ENCODE peak calls at places on chromosomes 2 and 18, in six cellular contexts. One of them, this sample, is unnamed. For H3K4me1, the result is how much of the 10 kb centered on the place peaks cover.

GRCh38 chr2:40101076-40101688 is 322.1 kb upstream of the THUMPD2 start:
- DNase-seq in CD8-positive, alpha-beta memory T cell: no peak
- DNase-seq in tibial artery: no peak
- DNase-seq in adrenal gland: no peak
- DNase-seq in IMR-90: peak
- DNase-seq in right cardiac atrium: no peak
- DNase-seq in this sample: no peak

GRCh38 chr2:190533175-190533967 is 1.2 kb downstream of the NEMP2 start:
- DNase-seq in adrenal gland: no peak
- DNase-seq in right cardiac atrium: no peak
- DNase-seq in tibial artery: no peak
- DNase-seq in IMR-90: no peak
- DNase-seq in CD8-positive, alpha-beta memory T cell: no peak
- DNase-seq in this sample: no peak

GRCh38 chr2:58063641-58064040 is 17.0 kb downstream of the VRK2 start:
- DNase-seq in IMR-90: peak
- DNase-seq in tibial artery: no peak
- DNase-seq in adrenal gland: no peak
- DNase-seq in CD8-positive, alpha-beta memory T cell: no peak
- DNase-seq in right cardiac atrium: no peak
- DNase-seq in this sample: no peak

GRCh38 chr2:241040081-241040803 is 41.8 kb downstream of the SNED1 start:
- DNase-seq in CD8-positive, alpha-beta memory T cell: no peak
- DNase-seq in adrenal gland: no peak
- DNase-seq in tibial artery: no peak
- DNase-seq in IMR-90: no peak
- DNase-seq in right cardiac atrium: peak
- DNase-seq in this sample: peak

GRCh38 chr2:138722316-138722715 is 57.9 kb downstream of the NXPH2 start:
- DNase-seq in tibial artery: no peak
- DNase-seq in right cardiac atrium: peak
- DNase-seq in IMR-90: no peak
- DNase-seq in adrenal gland: no peak
- DNase-seq in CD8-positive, alpha-beta memory T cell: no peak
- DNase-seq in this sample: no peak

GRCh38 chr2:175662335-175662734 is 339.7 kb downstream of the LNPK start:
- DNase-seq in tibial artery: no peak
- DNase-seq in CD8-positive, alpha-beta memory T cell: no peak
- DNase-seq in IMR-90: no peak
- DNase-seq in right cardiac atrium: no peak
- DNase-seq in adrenal gland: no peak
- DNase-seq in this sample: no peak

GRCh38 chr2:210442869-210443268 is 33.7 kb downstream of the LANCL1 start:
- DNase-seq in IMR-90: no peak
- DNase-seq in tibial artery: no peak
- DNase-seq in adrenal gland: no peak
- DNase-seq in right cardiac atrium: no peak
- DNase-seq in CD8-positive, alpha-beta memory T cell: no peak
- DNase-seq in this sample: no peak

GRCh38 chr2:179550849-179551248 is 286.2 kb upstream of the SESTD1 start:
- DNase-seq in IMR-90: no peak
- DNase-seq in right cardiac atrium: no peak
- DNase-seq in CD8-positive, alpha-beta memory T cell: no peak
- DNase-seq in adrenal gland: no peak
- DNase-seq in tibial artery: no peak
- DNase-seq in this sample: no peak

GRCh38 chr18:22254088-22254487 is 84.7 kb downstream of the GATA6 start:
- DNase-seq in adrenal gland: no peak
- DNase-seq in CD8-positive, alpha-beta memory T cell: no peak
- DNase-seq in right cardiac atrium: no peak
- DNase-seq in IMR-90: no peak
- DNase-seq in tibial artery: no peak
- DNase-seq in this sample: no peak

GRCh38 chr2:240338274-240338673 is 97.2 kb upstream of the GPC1 start:
- DNase-seq in IMR-90: no peak
- DNase-seq in CD8-positive, alpha-beta memory T cell: no peak
- DNase-seq in adrenal gland: peak
- DNase-seq in right cardiac atrium: no peak
- DNase-seq in tibial artery: peak
- DNase-seq in this sample: no peak

GRCh38 chr2:76385943-76386342 is 675.2 kb upstream of the GCFC2 start:
- DNase-seq in adrenal gland: no peak
- DNase-seq in tibial artery: no peak
- DNase-seq in CD8-positive, alpha-beta memory T cell: no peak
- DNase-seq in right cardiac atrium: no peak
- DNase-seq in IMR-90: no peak
- DNase-seq in this sample: no peak

GRCh38 chr18:39558658-39559057 is 1993.1 kb upstream of the CELF4 start:
- DNase-seq in right cardiac atrium: no peak
- DNase-seq in CD8-positive, alpha-beta memory T cell: no peak
- DNase-seq in adrenal gland: no peak
- DNase-seq in tibial artery: no peak
- DNase-seq in IMR-90: peak
- DNase-seq in this sample: no peak

GRCh38 chr2:62706721-62707516 is 1.4 kb downstream of the EHBP1 start:
- DNase-seq in CD8-positive, alpha-beta memory T cell: no peak
- DNase-seq in tibial artery: no peak
- DNase-seq in adrenal gland: no peak
- DNase-seq in right cardiac atrium: no peak
- DNase-seq in IMR-90: no peak
- DNase-seq in this sample: no peak

GRCh38 chr18:6757966-6758365 is 28.4 kb downstream of the ARHGAP28 start:
- DNase-seq in CD8-positive, alpha-beta memory T cell: no peak
- DNase-seq in IMR-90: peak
- DNase-seq in adrenal gland: no peak
- DNase-seq in tibial artery: no peak
- DNase-seq in right cardiac atrium: no peak
- DNase-seq in this sample: no peak

GRCh38 chr2:3483227-3483985 is 35.9 kb downstream of the ADI1 start:
- DNase-seq in tibial artery: no peak
- DNase-seq in CD8-positive, alpha-beta memory T cell: no peak
- DNase-seq in IMR-90: peak
- DNase-seq in right cardiac atrium: peak
- DNase-seq in adrenal gland: peak
- DNase-seq in this sample: no peak

GRCh38 chr18:76564117-76564516 is 69.1 kb upstream of the ZNF516 start:
- DNase-seq in IMR-90: peak
- DNase-seq in adrenal gland: no peak
- DNase-seq in right cardiac atrium: no peak
- DNase-seq in CD8-positive, alpha-beta memory T cell: no peak
- DNase-seq in tibial artery: no peak
- DNase-seq in this sample: no peak

GRCh38 chr2:53819627-53820026 is 32.8 kb downstream of the ERLEC1 start:
- DNase-seq in adrenal gland: no peak
- DNase-seq in IMR-90: no peak
- DNase-seq in right cardiac atrium: no peak
- DNase-seq in tibial artery: no peak
- DNase-seq in CD8-positive, alpha-beta memory T cell: no peak
- DNase-seq in this sample: no peak

GRCh38 chr2:106719222-106719621 is 166.7 kb downstream of the ST6GAL2 start:
- DNase-seq in adrenal gland: no peak
- DNase-seq in CD8-positive, alpha-beta memory T cell: no peak
- DNase-seq in right cardiac atrium: no peak
- DNase-seq in tibial artery: no peak
- DNase-seq in IMR-90: no peak
- DNase-seq in this sample: no peak

GRCh38 chr2:69616755-69617154 is 26.8 kb downstream of the AAK1 start:
- DNase-seq in right cardiac atrium: no peak
- DNase-seq in tibial artery: no peak
- DNase-seq in adrenal gland: no peak
- DNase-seq in CD8-positive, alpha-beta memory T cell: peak
- DNase-seq in IMR-90: no peak
- DNase-seq in this sample: no peak

GRCh38 chr18:76943542-76944339 is 121.4 kb downstream of the ZNF236 start:
- DNase-seq in tibial artery: no peak
- DNase-seq in IMR-90: peak
- DNase-seq in adrenal gland: no peak
- DNase-seq in CD8-positive, alpha-beta memory T cell: no peak
- DNase-seq in right cardiac atrium: peak
- DNase-seq in this sample: no peak

GRCh38 chr2:14706201-14706600 is 73.7 kb downstream of the LRATD1 start:
- DNase-seq in CD8-positive, alpha-beta memory T cell: no peak
- DNase-seq in tibial artery: no peak
- DNase-seq in IMR-90: no peak
- DNase-seq in right cardiac atrium: no peak
- DNase-seq in adrenal gland: no peak
- DNase-seq in this sample: no peak

GRCh38 chr2:18829331-18829902 is 240.0 kb upstream of the NT5C1B start:
- DNase-seq in adrenal gland: no peak
- DNase-seq in CD8-positive, alpha-beta memory T cell: no peak
- DNase-seq in right cardiac atrium: no peak
- DNase-seq in IMR-90: peak
- DNase-seq in tibial artery: no peak
- DNase-seq in this sample: no peak

GRCh38 chr2:25301453-25302352 is 40.0 kb downstream of the DNMT3A start:
- DNase-seq in right cardiac atrium: peak
- DNase-seq in adrenal gland: no peak
- DNase-seq in CD8-positive, alpha-beta memory T cell: peak
- DNase-seq in tibial artery: no peak
- DNase-seq in IMR-90: peak
- DNase-seq in this sample: no peak

GRCh38 chr2:168596881-168597280 is 140.8 kb downstream of the CERS6 start:
- DNase-seq in right cardiac atrium: no peak
- DNase-seq in adrenal gland: no peak
- DNase-seq in IMR-90: peak
- DNase-seq in CD8-positive, alpha-beta memory T cell: no peak
- DNase-seq in tibial artery: no peak
- DNase-seq in this sample: no peak

GRCh38 chr2:30472326-30472725 is 25.3 kb downstream of the LCLAT1 start:
- DNase-seq in IMR-90: no peak
- DNase-seq in adrenal gland: no peak
- DNase-seq in CD8-positive, alpha-beta memory T cell: no peak
- DNase-seq in tibial artery: no peak
- DNase-seq in right cardiac atrium: no peak
- DNase-seq in this sample: no peak

GRCh38 chr2:217900010-217900779 is 102.6 kb downstream of the TNS1 start:
- DNase-seq in adrenal gland: no peak
- DNase-seq in CD8-positive, alpha-beta memory T cell: no peak
- DNase-seq in IMR-90: no peak
- DNase-seq in right cardiac atrium: no peak
- DNase-seq in tibial artery: no peak
- DNase-seq in this sample: no peak

GRCh38 chr2:12318427-12319057 is 398.2 kb upstream of the TRIB2 start:
- DNase-seq in IMR-90: peak
- DNase-seq in tibial artery: no peak
- DNase-seq in CD8-positive, alpha-beta memory T cell: no peak
- DNase-seq in right cardiac atrium: no peak
- DNase-seq in adrenal gland: no peak
- DNase-seq in this sample: no peak

GRCh38 chr2:108585446-108585845 is 51.2 kb downstream of the LIMS1 start:
- DNase-seq in CD8-positive, alpha-beta memory T cell: no peak
- DNase-seq in adrenal gland: peak
- DNase-seq in tibial artery: no peak
- DNase-seq in right cardiac atrium: no peak
- DNase-seq in IMR-90: no peak
- DNase-seq in this sample: no peak

GRCh38 chr2:68426885-68427579 is 40.1 kb downstream of the FBXO48 start:
- DNase-seq in IMR-90: peak
- DNase-seq in adrenal gland: no peak
- DNase-seq in right cardiac atrium: no peak
- DNase-seq in tibial artery: no peak
- DNase-seq in CD8-positive, alpha-beta memory T cell: no peak
- DNase-seq in this sample: no peak

GRCh38 chr2:213234641-213235040 is 49.6 kb upstream of the SPAG16 start:
- DNase-seq in IMR-90: no peak
- DNase-seq in adrenal gland: no peak
- DNase-seq in CD8-positive, alpha-beta memory T cell: no peak
- DNase-seq in tibial artery: no peak
- DNase-seq in right cardiac atrium: no peak
- DNase-seq in this sample: no peak
- H3K4me1 ChIP-seq in IMR-90: under half
- H3K4me1 ChIP-seq in adrenal gland: under half
- H3K4me1 ChIP-seq in CD8-positive, alpha-beta memory T cell: under half
- H3K4me1 ChIP-seq in tibial artery: under half
- H3K4me1 ChIP-seq in right cardiac atrium: under half
- H3K4me1 ChIP-seq in this sample: under half

GRCh38 chr2:160005476-160005875 is 56.9 kb downstream of the PLA2R1 start:
- DNase-seq in tibial artery: no peak
- DNase-seq in adrenal gland: no peak
- DNase-seq in IMR-90: no peak
- DNase-seq in right cardiac atrium: no peak
- DNase-seq in CD8-positive, alpha-beta memory T cell: no peak
- DNase-seq in this sample: no peak
- H3K4me1 ChIP-seq in tibial artery: under half
- H3K4me1 ChIP-seq in adrenal gland: under half
- H3K4me1 ChIP-seq in IMR-90: under half
- H3K4me1 ChIP-seq in right cardiac atrium: under half
- H3K4me1 ChIP-seq in CD8-positive, alpha-beta memory T cell: under half
- H3K4me1 ChIP-seq in this sample: under half

GRCh38 chr18:78660311-78660710 is 319.3 kb upstream of the SALL3 start:
- DNase-seq in adrenal gland: no peak
- DNase-seq in right cardiac atrium: no peak
- DNase-seq in CD8-positive, alpha-beta memory T cell: no peak
- DNase-seq in tibial artery: no peak
- DNase-seq in IMR-90: no peak
- DNase-seq in this sample: no peak

GRCh38 chr18:78659057-78659456 is 320.6 kb upstream of the SALL3 start:
- DNase-seq in right cardiac atrium: no peak
- DNase-seq in adrenal gland: no peak
- DNase-seq in CD8-positive, alpha-beta memory T cell: no peak
- DNase-seq in IMR-90: no peak
- DNase-seq in tibial artery: no peak
- DNase-seq in this sample: no peak

GRCh38 chr18:78659748-78660147 is 319.9 kb upstream of the SALL3 start:
- DNase-seq in IMR-90: no peak
- DNase-seq in CD8-positive, alpha-beta memory T cell: no peak
- DNase-seq in tibial artery: no peak
- DNase-seq in right cardiac atrium: peak
- DNase-seq in adrenal gland: no peak
- DNase-seq in this sample: no peak

GRCh38 chr18:78662879-78663278 is 316.7 kb upstream of the SALL3 start:
- DNase-seq in CD8-positive, alpha-beta memory T cell: no peak
- DNase-seq in adrenal gland: no peak
- DNase-seq in tibial artery: no peak
- DNase-seq in IMR-90: no peak
- DNase-seq in right cardiac atrium: no peak
- DNase-seq in this sample: no peak

GRCh38 chr18:78661316-78661715 is 318.3 kb upstream of the SALL3 start:
- DNase-seq in right cardiac atrium: no peak
- DNase-seq in IMR-90: no peak
- DNase-seq in tibial artery: no peak
- DNase-seq in adrenal gland: no peak
- DNase-seq in CD8-positive, alpha-beta memory T cell: no peak
- DNase-seq in this sample: no peak
- H3K4me1 ChIP-seq in right cardiac atrium: under half
- H3K4me1 ChIP-seq in IMR-90: under half
- H3K4me1 ChIP-seq in tibial artery: under half
- H3K4me1 ChIP-seq in adrenal gland: under half
- H3K4me1 ChIP-seq in CD8-positive, alpha-beta memory T cell: under half
- H3K4me1 ChIP-seq in this sample: under half

DNA sequence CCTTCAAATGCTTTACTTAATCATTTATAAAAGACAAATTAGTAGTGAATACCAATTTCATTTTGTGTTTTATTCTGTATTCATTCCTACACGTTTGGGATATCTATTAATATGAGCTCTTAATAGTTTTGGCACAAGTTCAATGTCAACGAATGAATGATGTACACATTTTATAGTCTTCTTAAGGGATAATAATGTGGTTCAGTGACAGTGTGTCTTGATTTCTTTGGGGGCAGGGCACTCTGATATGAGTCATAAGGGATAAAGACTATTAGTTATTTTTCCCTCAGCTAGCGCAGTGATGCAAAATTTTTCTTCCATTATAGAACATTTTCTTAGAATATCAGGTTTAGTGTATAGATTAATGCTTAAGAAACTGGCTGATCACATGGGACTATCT is 34.9 kb upstream of the ZEB2 start:
- DNase-seq in tibial artery: no peak
- DNase-seq in CD8-positive, alpha-beta memory T cell: no peak
- DNase-seq in IMR-90: no peak
- DNase-seq in right cardiac atrium: no peak
- DNase-seq in adrenal gland: no peak
- DNase-seq in this sample: no peak
- H3K4me1 ChIP-seq in tibial artery: under half
- H3K4me1 ChIP-seq in CD8-positive, alpha-beta memory T cell: under half
- H3K4me1 ChIP-seq in IMR-90: under half
- H3K4me1 ChIP-seq in right cardiac atrium: under half
- H3K4me1 ChIP-seq in adrenal gland: under half
- H3K4me1 ChIP-seq in this sample: under half